ENCODE peak calls at places on chromosomes 16 and 17, in eight cellular contexts. O, U, F, N, X, B, H and W are unnamed samples.
A peak's percentile ranks its signal among the peaks of the same experiment; 100 is the strongest.

GRCh38 chr17:44105483-44105882 is 18.0 kb downstream of the HDAC5 start:
- DNase-seq in O (no peak), U (no peak), F (peak; percentile 59), N (peak; percentile 77), X (no peak), B (no peak), H (no peak), W (no peak)

GRCh38 chr17:76453431-76453743 is 435 bp upstream of the UBE2O start:
- DNase-seq in O (no peak), U (no peak), F (no peak), N (no peak), X (no peak), B (no peak), H (no peak), W (no peak)

GRCh38 chr16:56451753-56452689 is 667 bp downstream of the OGFOD1 start:
- DNase-seq in O (no peak), U (peak; percentile 31), F (no peak), N (peak; percentile 84), X (no peak), B (peak; percentile 41), H (no peak), W (peak; percentile 54)

GRCh38 chr17:67818110-67819002 is 6.9 kb upstream of the BPTF start:
- DNase-seq in O (no peak), U (no peak), F (no peak), N (no peak), X (peak; percentile 53), B (no peak), H (peak; percentile 81), W (no peak)

GRCh38 chr16:78763821-78764440 is 664.5 kb downstream of the WWOX start:
- DNase-seq in O (no peak), U (no peak), F (no peak), N (no peak), X (no peak), B (no peak), H (no peak), W (no peak)

GRCh38 chr17:79930077-79930785 is 91.0 kb upstream of the CBX4 start:
- DNase-seq in O (peak; percentile 55), U (no peak), F (no peak), N (no peak), X (no peak), B (no peak), H (no peak), W (no peak)

GRCh38 chr16:89446136-89446974 is 44.0 kb downstream of the ANKRD11 start:
- DNase-seq in O (no peak), U (no peak), F (no peak), N (no peak), X (no peak), B (no peak), H (no peak), W (no peak)

GRCh38 chr16:9479008-9479407 is 387.6 kb downstream of the HAPSTR1 start:
- DNase-seq in O (no peak), U (no peak), F (no peak), N (no peak), X (no peak), B (no peak), H (no peak), W (no peak)

GRCh38 chr17:6279659-6280058 is 155.3 kb downstream of the AIPL1 start:
- DNase-seq in O (peak; percentile 81), U (no peak), F (no peak), N (no peak), X (no peak), B (peak; percentile 88), H (no peak), W (no peak)
- TF ChIP-seq CTCF in O (no peak), U (no peak), F (no peak), N (no peak), X (no peak), B (peak; percentile 94), H (peak; percentile 35), W (no peak)

GRCh38 chr17:78122221-78122990 is 6.1 kb downstream of the TMC6 start:
- DNase-seq in O (no peak), U (no peak), F (no peak), N (no peak), X (peak; percentile 78), B (no peak), H (no peak), W (no peak)

GRCh38 chr17:78121801-78122220 is 6.7 kb downstream of the TMC6 start:
- DNase-seq in O (no peak), U (no peak), F (no peak), N (no peak), X (peak; percentile 78), B (no peak), H (no peak), W (no peak)

GRCh38 chr17:78124081-78124835 is 4.3 kb downstream of the TMC6 start:
- DNase-seq in O (no peak), U (no peak), F (no peak), N (peak; percentile 61), X (peak; percentile 94), B (no peak), H (peak; percentile 91), W (peak; percentile 21)

GRCh38 chr17:78123258-78123929 is 5.2 kb downstream of the TMC6 start:
- DNase-seq in O (no peak), U (no peak), F (no peak), N (no peak), X (no peak), B (no peak), H (no peak), W (no peak)

DNA sequence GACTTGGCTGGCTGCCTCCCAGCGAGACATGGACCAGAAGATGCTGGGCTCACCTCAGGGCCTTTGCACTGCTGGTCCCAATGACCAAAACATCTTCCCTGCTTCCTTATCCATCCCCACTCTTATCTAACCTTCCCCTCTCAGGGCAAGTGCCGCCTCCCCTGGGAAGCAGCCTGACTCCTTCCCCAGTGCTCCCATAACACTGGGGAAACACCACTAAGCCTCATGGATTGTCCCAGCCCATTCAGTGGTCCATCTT is 5.6 kb downstream of the TMC6 start:
- DNase-seq in O (no peak), U (no peak), F (no peak), N (no peak), X (peak; percentile 76), B (no peak), H (no peak), W (no peak)
- TF ChIP-seq CTCF in O (no peak), U (no peak), F (no peak), N (no peak), X (no peak), B (no peak), H (no peak), W (no peak)

DNA sequence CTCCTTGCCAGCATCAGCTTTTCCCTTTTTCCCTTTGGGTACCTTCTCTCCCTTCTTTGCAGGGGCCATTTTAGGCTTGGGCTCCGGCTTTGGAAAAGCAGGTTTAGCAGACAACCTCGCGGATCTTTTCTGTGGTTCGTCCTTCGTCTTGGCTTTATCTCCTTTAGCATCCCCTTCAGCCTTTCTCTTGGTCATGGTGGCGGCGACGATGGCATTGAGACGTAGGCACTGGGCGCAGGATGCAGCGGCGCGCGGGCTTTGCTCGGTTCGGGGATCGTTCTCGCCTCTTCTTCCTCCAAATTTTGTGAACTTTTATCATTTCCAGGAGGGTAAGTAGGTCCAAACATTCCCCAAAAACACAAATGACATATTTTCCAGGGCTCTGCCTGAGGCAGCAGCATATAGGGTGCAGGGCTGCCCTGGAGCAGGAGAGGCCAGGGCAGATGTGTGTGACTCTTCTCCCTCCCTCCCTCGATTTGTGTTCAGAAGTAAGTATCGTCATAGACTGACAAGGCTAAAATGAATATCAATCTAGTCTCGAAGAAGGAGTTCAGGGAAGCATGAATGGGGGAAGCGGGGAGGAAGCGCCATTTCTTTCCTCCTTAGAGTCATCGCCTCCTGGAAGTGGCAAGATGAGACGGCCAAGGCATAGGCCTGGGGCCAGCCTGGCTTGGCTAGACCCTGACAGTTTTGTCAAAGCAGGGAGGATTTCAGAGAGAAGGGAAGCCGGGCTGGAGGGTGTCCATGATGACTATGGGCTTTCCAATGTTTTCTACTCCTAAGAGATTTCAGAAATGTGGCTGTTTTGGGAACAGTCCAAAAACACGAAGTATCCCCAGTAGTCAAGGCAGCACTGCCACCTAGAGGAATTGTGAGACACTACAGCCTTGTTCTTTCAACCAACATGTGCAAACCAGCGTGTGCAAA is 13.2 kb downstream of the CHCT1 start:
- DNase-seq in O (peak; percentile 63), U (peak; percentile 89), F (peak; percentile 73), N (peak; percentile 82), X (no peak), B (peak; percentile 71), H (no peak), W (peak; percentile 61)
- TF ChIP-seq CTCF in O (peak; percentile 89), U (peak; percentile 98), F (peak; percentile 92), N (peak; percentile 94), X (peak; percentile 91), B (peak; percentile 89), H (peak; percentile 72), W (peak; percentile 81)

GRCh38 chr16:19601083-19601976 is 45.8 kb downstream of the VPS35L start:
- DNase-seq in O (no peak), U (peak; percentile 36), F (peak; percentile 49), N (no peak), X (no peak), B (no peak), H (no peak), W (no peak)
- TF ChIP-seq CTCF in O (peak; percentile 44), U (peak; percentile 67), F (peak; percentile 74), N (peak; percentile 65), X (peak; percentile 50), B (peak; percentile 63), H (peak; percentile 57), W (peak; percentile 71)

DNA sequence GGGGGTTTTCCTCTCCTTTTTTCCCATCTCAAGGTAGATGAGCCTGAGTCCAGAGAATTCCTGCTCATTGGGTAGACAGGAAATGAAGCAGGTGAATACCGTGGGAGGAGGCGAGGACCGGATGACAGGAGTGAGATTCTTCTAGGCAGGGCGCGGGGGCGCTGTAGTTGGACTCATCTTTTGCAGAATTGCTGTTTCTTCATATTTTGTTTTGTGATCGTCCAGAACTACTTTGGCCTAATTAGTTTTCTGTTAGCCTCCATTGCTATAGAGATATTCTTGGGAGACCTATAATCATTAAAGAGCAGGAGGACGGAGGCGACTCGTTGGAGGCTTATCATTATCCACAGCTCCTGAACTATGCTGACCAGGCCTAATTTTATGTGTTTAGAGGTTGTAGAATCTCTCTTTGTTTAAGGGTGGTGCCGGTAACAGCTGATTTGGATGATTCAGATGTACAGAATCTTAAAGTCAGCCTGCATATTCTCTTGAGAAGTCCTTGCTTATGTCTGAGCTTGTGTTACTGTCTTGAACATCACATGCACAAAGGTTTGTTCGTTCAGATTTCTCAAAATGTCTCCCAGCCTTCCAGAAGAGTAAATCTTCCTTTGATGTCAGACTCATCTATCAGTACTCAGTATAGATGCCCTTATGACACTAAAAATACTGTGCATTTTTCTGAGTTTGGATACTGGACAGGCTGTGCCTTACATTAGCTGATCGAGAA is 741 bp downstream of the ATP6V0A1 start:
- DNase-seq in O (peak; percentile 31), U (peak; percentile 69), F (peak; percentile 56), N (peak; percentile 67), X (peak; percentile 88), B (peak; percentile 63), H (no peak), W (peak; percentile 60)
- TF ChIP-seq CTCF in O (no peak), U (peak; percentile 38), F (no peak), N (peak; percentile 19), X (peak; percentile 41), B (peak; percentile 51), H (peak; percentile 70), W (no peak)

DNA sequence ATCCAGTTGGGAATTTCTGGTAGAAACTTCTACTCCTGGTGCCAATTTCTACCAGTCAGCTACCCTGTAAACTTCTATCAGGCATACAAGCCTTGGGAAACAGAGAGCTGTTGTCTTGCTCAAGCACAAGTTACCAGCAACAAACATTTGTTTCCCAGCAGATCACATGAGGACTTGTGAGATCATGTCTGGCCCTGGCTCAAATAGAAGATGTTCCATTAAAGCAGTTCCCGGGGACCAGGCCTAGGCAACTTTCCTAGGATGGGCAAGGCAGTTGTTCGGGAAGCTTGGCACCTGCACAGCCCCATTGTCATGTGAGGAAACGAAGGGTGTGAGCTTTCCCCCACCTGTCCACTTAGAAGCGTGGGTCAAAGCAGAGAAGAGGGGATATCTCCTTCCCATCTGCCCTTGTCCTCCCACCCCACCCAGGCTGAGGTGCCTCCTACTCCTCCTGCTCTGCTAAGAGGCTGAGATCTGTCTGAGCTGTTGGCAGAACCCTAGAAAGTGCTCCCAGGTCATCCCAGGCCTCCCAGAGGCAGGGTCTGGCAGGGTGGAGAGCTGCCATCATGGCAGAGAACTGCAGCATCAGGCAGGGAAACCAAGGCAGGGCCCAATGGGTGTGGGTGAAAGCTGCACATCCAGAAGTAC is 11.2 kb upstream of the SLC47A2 start:
- DNase-seq in O (no peak), U (peak; percentile 68), F (peak; percentile 66), N (peak; percentile 79), X (no peak), B (peak; percentile 80), H (no peak), W (no peak)
- TF ChIP-seq CTCF in O (no peak), U (no peak), F (no peak), N (no peak), X (no peak), B (no peak), H (no peak), W (no peak)